ENCODE peak calls at places on chromosomes 6 and 20, in eight cellular contexts. One of them, this sample, is unnamed.

GRCh38 chr6:111731404-111732195 is 125.9 kb upstream of the TRAF3IP2 start:
- DNase-seq in GM23248: no peak
- DNase-seq in GM23338: peak; percentile 68
- DNase-seq in astrocyte: no peak
- DNase-seq in HCT116: no peak
- DNase-seq in PC-3: no peak
- DNase-seq in neural progenitor cell: peak; percentile 81
- DNase-seq in MM.1S: no peak
- DNase-seq in this sample: peak; percentile 43

GRCh38 chr6:26121141-26122004 is 34.1 kb downstream of the HFE start:
- DNase-seq in GM23248: peak; percentile 15
- DNase-seq in GM23338: no peak
- DNase-seq in astrocyte: peak; percentile 49
- DNase-seq in HCT116: peak; percentile 45
- DNase-seq in PC-3: peak; percentile 74
- DNase-seq in neural progenitor cell: no peak
- DNase-seq in MM.1S: no peak
- DNase-seq in this sample: peak; percentile 39

GRCh38 chr20:58619847-58620431 is 31.1 kb upstream of the STX16 start:
- DNase-seq in GM23248: no peak
- DNase-seq in GM23338: peak; percentile 56
- DNase-seq in astrocyte: no peak
- DNase-seq in HCT116: peak; percentile 38
- DNase-seq in PC-3: peak; percentile 18
- DNase-seq in neural progenitor cell: no peak
- DNase-seq in MM.1S: no peak
- DNase-seq in this sample: no peak

GRCh38 chr6:137171824-137172733 is 1.4 kb downstream of the IL22RA2 start:
- DNase-seq in GM23248: no peak
- DNase-seq in GM23338: peak; percentile 32
- DNase-seq in astrocyte: no peak
- DNase-seq in HCT116: no peak
- DNase-seq in PC-3: no peak
- DNase-seq in neural progenitor cell: no peak
- DNase-seq in MM.1S: no peak
- DNase-seq in this sample: no peak

GRCh38 chr6:87789198-87789899 is 87.3 kb upstream of the AKIRIN2 start:
- DNase-seq in GM23248: peak; percentile 89
- DNase-seq in GM23338: peak; percentile 21
- DNase-seq in astrocyte: peak; percentile 36
- DNase-seq in HCT116: no peak
- DNase-seq in PC-3: peak; percentile 51
- DNase-seq in neural progenitor cell: no peak
- DNase-seq in MM.1S: no peak
- DNase-seq in this sample: peak; percentile 48

GRCh38 chr6:56514395-56514794 is 128.3 kb downstream of the DST start:
- DNase-seq in GM23248: no peak
- DNase-seq in GM23338: no peak
- DNase-seq in astrocyte: no peak
- DNase-seq in HCT116: no peak
- DNase-seq in PC-3: no peak
- DNase-seq in neural progenitor cell: no peak
- DNase-seq in MM.1S: no peak
- DNase-seq in this sample: no peak

GRCh38 chr6:67812693-67813092 is 822.4 kb upstream of the ADGRB3 start:
- DNase-seq in GM23248: no peak
- DNase-seq in GM23338: no peak
- DNase-seq in astrocyte: no peak
- DNase-seq in HCT116: no peak
- DNase-seq in PC-3: no peak
- DNase-seq in neural progenitor cell: no peak
- DNase-seq in MM.1S: no peak
- DNase-seq in this sample: no peak

GRCh38 chr6:88520445-88520844 is 354.3 kb upstream of the CNR1 start:
- DNase-seq in GM23248: no peak
- DNase-seq in GM23338: no peak
- DNase-seq in astrocyte: no peak
- DNase-seq in HCT116: no peak
- DNase-seq in PC-3: no peak
- DNase-seq in neural progenitor cell: no peak
- DNase-seq in MM.1S: no peak
- DNase-seq in this sample: no peak

GRCh38 chr6:129186988-129187387 is 304.1 kb downstream of the LAMA2 start:
- DNase-seq in GM23248: peak; percentile 92
- DNase-seq in GM23338: no peak
- DNase-seq in astrocyte: peak; percentile 74
- DNase-seq in HCT116: peak; percentile 73
- DNase-seq in PC-3: peak; percentile 87
- DNase-seq in neural progenitor cell: no peak
- DNase-seq in MM.1S: no peak
- DNase-seq in this sample: peak; percentile 73

GRCh38 chr6:73074175-73074574 is 151.1 kb downstream of the KHDC1L start:
- DNase-seq in GM23248: peak; percentile 87
- DNase-seq in GM23338: no peak
- DNase-seq in astrocyte: peak; percentile 90
- DNase-seq in HCT116: no peak
- DNase-seq in PC-3: peak; percentile 91
- DNase-seq in neural progenitor cell: no peak
- DNase-seq in MM.1S: no peak
- DNase-seq in this sample: peak; percentile 91

GRCh38 chr20:23231561-23232218 is 118.9 kb upstream of the NXT1 start:
- DNase-seq in GM23248: peak; percentile 72
- DNase-seq in GM23338: no peak
- DNase-seq in astrocyte: peak; percentile 47
- DNase-seq in HCT116: no peak
- DNase-seq in PC-3: peak; percentile 56
- DNase-seq in neural progenitor cell: no peak
- DNase-seq in MM.1S: no peak
- DNase-seq in this sample: peak; percentile 76

GRCh38 chr6:117677553-117678131 is 2.4 kb downstream of the NUS1 start:
- DNase-seq in GM23248: peak; percentile 76
- DNase-seq in GM23338: no peak
- DNase-seq in astrocyte: peak; percentile 8
- DNase-seq in HCT116: no peak
- DNase-seq in PC-3: peak; percentile 44
- DNase-seq in neural progenitor cell: no peak
- DNase-seq in MM.1S: no peak
- DNase-seq in this sample: peak; percentile 27

GRCh38 chr6:87742106-87742505 is 40.1 kb upstream of the AKIRIN2 start:
- DNase-seq in GM23248: no peak
- DNase-seq in GM23338: no peak
- DNase-seq in astrocyte: no peak
- DNase-seq in HCT116: no peak
- DNase-seq in PC-3: no peak
- DNase-seq in neural progenitor cell: no peak
- DNase-seq in MM.1S: no peak
- DNase-seq in this sample: no peak

GRCh38 chr6:77172578-77172977 is 290.7 kb downstream of the HTR1B start:
- DNase-seq in GM23248: no peak
- DNase-seq in GM23338: no peak
- DNase-seq in astrocyte: no peak
- DNase-seq in HCT116: no peak
- DNase-seq in PC-3: no peak
- DNase-seq in neural progenitor cell: no peak
- DNase-seq in MM.1S: no peak
- DNase-seq in this sample: no peak

GRCh38 chr6:160450849-160451248 is 102.7 kb downstream of the SLC22A3 start:
- DNase-seq in GM23248: no peak
- DNase-seq in GM23338: no peak
- DNase-seq in astrocyte: no peak
- DNase-seq in HCT116: no peak
- DNase-seq in PC-3: no peak
- DNase-seq in neural progenitor cell: no peak
- DNase-seq in MM.1S: no peak
- DNase-seq in this sample: no peak

GRCh38 chr6:160454303-160454702 is 106.1 kb downstream of the SLC22A3 start:
- DNase-seq in GM23248: no peak
- DNase-seq in GM23338: no peak
- DNase-seq in astrocyte: no peak
- DNase-seq in HCT116: no peak
- DNase-seq in PC-3: no peak
- DNase-seq in neural progenitor cell: no peak
- DNase-seq in MM.1S: no peak
- DNase-seq in this sample: no peak

GRCh38 chr6:160457843-160458242 is 109.7 kb downstream of the SLC22A3 start:
- DNase-seq in GM23248: no peak
- DNase-seq in GM23338: no peak
- DNase-seq in astrocyte: no peak
- DNase-seq in HCT116: no peak
- DNase-seq in PC-3: no peak
- DNase-seq in neural progenitor cell: no peak
- DNase-seq in MM.1S: no peak
- DNase-seq in this sample: no peak

GRCh38 chr6:160456214-160456546 is 108.0 kb downstream of the SLC22A3 start:
- DNase-seq in GM23248: no peak
- DNase-seq in GM23338: no peak
- DNase-seq in astrocyte: no peak
- DNase-seq in HCT116: no peak
- DNase-seq in PC-3: no peak
- DNase-seq in neural progenitor cell: no peak
- DNase-seq in MM.1S: no peak
- DNase-seq in this sample: no peak

DNA sequence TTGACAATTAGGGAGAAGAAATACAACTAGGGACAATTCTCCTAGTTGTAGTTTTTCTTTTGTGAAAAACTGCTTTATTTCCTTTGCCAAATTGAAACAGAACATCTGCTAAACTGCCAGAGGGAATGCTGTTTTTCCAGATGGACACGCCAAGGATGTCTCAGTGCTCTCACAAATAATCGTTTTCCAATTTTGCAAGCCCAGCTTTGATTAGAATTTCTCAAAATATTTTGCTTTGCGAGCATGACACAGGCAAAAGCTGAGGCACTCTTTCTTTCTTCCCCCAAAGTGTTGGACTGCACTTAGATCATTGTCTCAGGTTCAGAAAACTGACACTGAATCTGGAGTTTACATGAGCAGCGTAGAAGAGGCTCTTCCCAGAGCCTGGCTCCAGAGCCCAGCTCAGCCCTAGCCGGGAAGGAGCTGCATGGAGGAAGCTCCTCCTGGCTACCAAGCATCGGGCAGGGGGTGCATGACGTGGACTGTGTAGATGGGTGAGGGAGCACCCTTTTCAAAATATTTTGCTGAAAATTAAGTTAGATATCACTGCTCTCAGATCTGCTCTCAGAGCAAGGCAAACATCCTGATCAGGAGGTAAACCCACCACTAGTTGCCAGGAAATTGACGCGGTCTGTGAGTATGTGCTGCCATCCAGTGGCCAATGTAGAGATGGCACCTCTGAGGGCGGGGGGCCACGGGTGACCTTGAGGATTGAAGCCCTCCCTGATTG is 107.5 kb downstream of the SLC22A3 start:
- DNase-seq in GM23248: peak; percentile 71
- DNase-seq in GM23338: peak; percentile 77
- DNase-seq in astrocyte: peak; percentile 25
- DNase-seq in HCT116: peak; percentile 29
- DNase-seq in PC-3: peak; percentile 64
- DNase-seq in neural progenitor cell: peak; percentile 70
- DNase-seq in MM.1S: peak; percentile 8
- DNase-seq in this sample: peak; percentile 42
- H3K27ac ChIP-seq in GM23248: no peak overlapping the region
- H3K27ac ChIP-seq in GM23338: no peak overlapping the region
- H3K27ac ChIP-seq in astrocyte: no peak overlapping the region
- H3K27ac ChIP-seq in HCT116: no peak overlapping the region
- H3K27ac ChIP-seq in PC-3: no peak overlapping the region
- H3K27ac ChIP-seq in neural progenitor cell: no peak overlapping the region
- H3K27ac ChIP-seq in MM.1S: no peak overlapping the region
- H3K27ac ChIP-seq in this sample: no peak overlapping the region

DNA sequence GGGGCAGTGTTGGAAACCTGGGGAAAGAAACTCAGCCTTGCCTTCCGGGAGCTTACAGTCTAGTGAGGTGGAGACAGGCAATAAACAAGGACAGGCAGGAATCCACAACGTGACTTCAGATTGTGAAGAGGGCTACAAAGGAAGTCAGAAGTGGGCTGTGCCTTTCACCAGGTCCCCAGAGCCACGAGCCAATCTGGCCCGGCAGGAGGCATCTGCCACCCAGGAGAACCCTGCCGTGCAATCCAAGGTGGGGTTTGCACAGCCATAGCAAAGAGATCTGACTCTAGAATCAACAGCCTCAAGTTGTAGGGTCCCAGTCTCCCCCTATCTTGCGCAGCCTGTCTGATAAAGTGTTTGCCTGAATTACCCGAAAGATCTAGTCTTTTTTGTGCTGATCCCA is 5.5 kb downstream of the SLC32A1 start:
- DNase-seq in GM23248: no peak
- DNase-seq in GM23338: no peak
- DNase-seq in astrocyte: no peak
- DNase-seq in HCT116: no peak
- DNase-seq in PC-3: no peak
- DNase-seq in neural progenitor cell: no peak
- DNase-seq in MM.1S: no peak
- DNase-seq in this sample: no peak
- TF ChIP-seq EZH2 in GM23248: no peak
- TF ChIP-seq EZH2 in GM23338: no peak
- TF ChIP-seq EZH2 in astrocyte: no peak
- TF ChIP-seq EZH2 in HCT116: no peak
- TF ChIP-seq EZH2 in PC-3: no peak
- TF ChIP-seq EZH2 in neural progenitor cell: no peak
- TF ChIP-seq EZH2 in MM.1S: no peak
- TF ChIP-seq EZH2 in this sample: no peak

GRCh38 chr20:62158088-62158400 is 14.5 kb downstream of the SS18L1 start:
- DNase-seq in GM23248: no peak
- DNase-seq in GM23338: no peak
- DNase-seq in astrocyte: no peak
- DNase-seq in HCT116: no peak
- DNase-seq in PC-3: no peak
- DNase-seq in neural progenitor cell: no peak
- DNase-seq in MM.1S: no peak
- DNase-seq in this sample: no peak

GRCh38 chr20:62156254-62156556 is 12.6 kb downstream of the SS18L1 start:
- DNase-seq in GM23248: no peak
- DNase-seq in GM23338: peak; percentile 27
- DNase-seq in astrocyte: no peak
- DNase-seq in HCT116: no peak
- DNase-seq in PC-3: no peak
- DNase-seq in neural progenitor cell: no peak
- DNase-seq in MM.1S: no peak
- DNase-seq in this sample: no peak

GRCh38 chr20:62156592-62157386 is 13.2 kb downstream of the SS18L1 start:
- DNase-seq in GM23248: peak; percentile 69
- DNase-seq in GM23338: peak; percentile 87
- DNase-seq in astrocyte: no peak
- DNase-seq in HCT116: peak; percentile 46
- DNase-seq in PC-3: peak; percentile 34
- DNase-seq in neural progenitor cell: peak; percentile 86
- DNase-seq in MM.1S: peak; percentile 26
- DNase-seq in this sample: peak; percentile 39

GRCh38 chr20:62157387-62158087 is 14.0 kb downstream of the SS18L1 start:
- DNase-seq in GM23248: no peak
- DNase-seq in GM23338: no peak
- DNase-seq in astrocyte: no peak
- DNase-seq in HCT116: no peak
- DNase-seq in PC-3: no peak
- DNase-seq in neural progenitor cell: no peak
- DNase-seq in MM.1S: no peak
- DNase-seq in this sample: no peak

GRCh38 chr20:62155428-62156253 is 12.1 kb downstream of the SS18L1 start:
- DNase-seq in GM23248: peak; percentile 46
- DNase-seq in GM23338: peak; percentile 32
- DNase-seq in astrocyte: no peak
- DNase-seq in HCT116: no peak
- DNase-seq in PC-3: peak; percentile 98
- DNase-seq in neural progenitor cell: no peak
- DNase-seq in MM.1S: no peak
- DNase-seq in this sample: no peak
- H3K27ac ChIP-seq in GM23248: no peak overlapping the region
- H3K27ac ChIP-seq in GM23338: peak overlapping the region; percentile 87
- H3K27ac ChIP-seq in astrocyte: no peak overlapping the region
- H3K27ac ChIP-seq in HCT116: peak overlapping the region; percentile 63
- H3K27ac ChIP-seq in PC-3: peak overlapping the region; percentile 16
- H3K27ac ChIP-seq in neural progenitor cell: no peak overlapping the region
- H3K27ac ChIP-seq in MM.1S: no peak overlapping the region
- H3K27ac ChIP-seq in this sample: no peak overlapping the region

GRCh38 chr20:62603907-62604785 is 38.2 kb upstream of the SLCO4A1 start:
- DNase-seq in GM23248: no peak
- DNase-seq in GM23338: no peak
- DNase-seq in astrocyte: no peak
- DNase-seq in HCT116: no peak
- DNase-seq in PC-3: no peak
- DNase-seq in neural progenitor cell: no peak
- DNase-seq in MM.1S: no peak
- DNase-seq in this sample: no peak
- TF ChIP-seq EZH2 in GM23248: no peak
- TF ChIP-seq EZH2 in GM23338: no peak
- TF ChIP-seq EZH2 in astrocyte: no peak
- TF ChIP-seq EZH2 in HCT116: no peak
- TF ChIP-seq EZH2 in PC-3: no peak
- TF ChIP-seq EZH2 in neural progenitor cell: no peak
- TF ChIP-seq EZH2 in MM.1S: no peak
- TF ChIP-seq EZH2 in this sample: no peak